ENCODE peak calls at places on chromosomes 1 and 21, in six cellular contexts. Y is heart left ventricle, T is tibial artery, M is astrocyte of the cerebellum, O is AG10803, G is fibroblast of lung. P is an unnamed sample.

GRCh38 chr1:95475686-95476457 is 241.9 kb downstream of the RWDD3 start:
- DNase-seq in Y (no peak), T (no peak), M (no peak), O (no peak), G (no peak), P (no peak)

GRCh38 chr1:235513495-235514366 is 9.5 kb upstream of the B3GALNT2 start:
- DNase-seq in Y (peak), T (no peak), M (peak), O (peak), G (peak), P (peak)

GRCh38 chr1:183632087-183632486 is 3.5 kb downstream of the ARPC5 start:
- DNase-seq in Y (no peak), T (no peak), M (no peak), O (peak), G (peak), P (peak)

GRCh38 chr1:175826705-175827104 is 83.3 kb upstream of the TNR start:
- DNase-seq in Y (no peak), T (no peak), M (no peak), O (no peak), G (no peak), P (no peak)

GRCh38 chr1:54052934-54053744 is at the start of the genes TCEANC2 and TMEM59:
- DNase-seq in Y (peak), T (peak), M (peak), O (peak), G (peak), P (peak)

GRCh38 chr1:116817582-116818064 is 63.4 kb downstream of the CD2 start:
- DNase-seq in Y (no peak), T (no peak), M (no peak), O (peak), G (peak), P (peak)

GRCh38 chr1:225877570-225877969 is 4.6 kb downstream of the TMEM63A start:
- DNase-seq in Y (peak), T (peak), M (no peak), O (peak), G (peak), P (peak)

GRCh38 chr1:231420299-231420958 is 1.7 kb downstream of the EGLN1 start:
- DNase-seq in Y (no peak), T (no peak), M (no peak), O (peak), G (peak), P (peak)

GRCh38 chr1:237684236-237684635 is 206.5 kb downstream of the ZP4 start:
- DNase-seq in Y (no peak), T (no peak), M (no peak), O (no peak), G (no peak), P (no peak)

GRCh38 chr1:47431534-47431933 is 6.3 kb upstream of the FOXD2 start:
- DNase-seq in Y (no peak), T (no peak), M (no peak), O (peak), G (peak), P (peak)

GRCh38 chr1:53890522-53890941 is 935 bp upstream of the YIPF1 start:
- DNase-seq in Y (no peak), T (no peak), M (no peak), O (no peak), G (no peak), P (no peak)

GRCh38 chr1:55472784-55473183 is 257.6 kb upstream of the USP24 start:
- DNase-seq in Y (no peak), T (no peak), M (peak), O (peak), G (peak), P (peak)

GRCh38 chr1:27397106-27397505 is 4.7 kb downstream of the GPR3 start:
- DNase-seq in Y (no peak), T (no peak), M (no peak), O (no peak), G (no peak), P (no peak)

GRCh38 chr1:113534130-113534817 is 144.0 kb downstream of the MAGI3 start:
- DNase-seq in Y (no peak), T (no peak), M (no peak), O (peak), G (peak), P (peak)

GRCh38 chr1:150628766-150629114 is 672 bp downstream of the ENSA start:
- DNase-seq in Y (no peak), T (no peak), M (no peak), O (no peak), G (no peak), P (no peak)

GRCh38 chr1:156160744-156161181 is 7.4 kb downstream of the SEMA4A start:
- DNase-seq in Y (peak), T (peak), M (no peak), O (peak), G (peak), P (peak)

GRCh38 chr1:158527190-158527815 is 26.9 kb downstream of the OR6Y1 start:
- DNase-seq in Y (no peak), T (no peak), M (no peak), O (peak), G (peak), P (no peak)

GRCh38 chr1:205247130-205247921 is 19.6 kb downstream of the TMCC2 start:
- DNase-seq in Y (no peak), T (peak), M (no peak), O (no peak), G (no peak), P (no peak)

GRCh38 chr1:172144445-172145060 is 275.9 kb upstream of the C1orf105 start:
- DNase-seq in Y (peak), T (peak), M (no peak), O (peak), G (peak), P (peak)

GRCh38 chr1:229107302-229107815 is 163.6 kb upstream of the RAB4A start:
- DNase-seq in Y (no peak), T (no peak), M (no peak), O (no peak), G (no peak), P (no peak)

GRCh38 chr1:193747579-193747978 is 561.2 kb upstream of the B3GALT2 start:
- DNase-seq in Y (no peak), T (no peak), M (peak), O (no peak), G (peak), P (peak)

GRCh38 chr1:8024329-8024728 is 1.8 kb downstream of the ERRFI1 start:
- DNase-seq in Y (no peak), T (no peak), M (no peak), O (no peak), G (peak), P (no peak)

DNA sequence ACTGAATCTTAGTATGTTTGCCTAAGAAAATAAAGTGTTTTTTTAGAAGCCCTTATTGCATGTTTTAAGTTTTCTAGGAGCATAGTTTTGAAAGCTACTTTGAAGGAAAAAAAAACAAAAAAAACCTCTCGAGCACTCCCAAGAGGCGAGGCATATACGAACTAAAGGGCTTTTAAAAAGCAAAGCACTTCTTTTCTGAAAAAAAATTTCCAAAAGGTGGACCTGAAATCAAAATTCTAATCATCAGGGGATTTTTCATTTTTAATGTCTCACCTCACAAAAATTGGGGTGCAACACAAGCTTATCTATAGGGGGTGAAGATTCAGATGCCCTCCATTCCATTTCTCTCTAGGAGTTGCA is 594 bp downstream of the GLMN start:
- DNase-seq in Y (no peak), T (no peak), M (no peak), O (peak), G (no peak), P (no peak)
- TF ChIP-seq CTCF in Y (no peak), T (no peak), M (no peak), O (peak), G (no peak), P (no peak)

GRCh38 chr21:36433011-36433709 is 46.8 kb downstream of the CLDN14 start:
- DNase-seq in Y (no peak), T (no peak), M (no peak), O (no peak), G (no peak), P (no peak)

GRCh38 chr21:36430841-36431240 is 45.6 kb downstream of the CHAF1B start:
- DNase-seq in Y (no peak), T (no peak), M (no peak), O (no peak), G (peak), P (no peak)

GRCh38 chr21:36429672-36430546 is 44.7 kb downstream of the CHAF1B start:
- DNase-seq in Y (peak), T (peak), M (peak), O (peak), G (peak), P (peak)

GRCh38 chr21:36428789-36429671 is 43.8 kb downstream of the CHAF1B start:
- DNase-seq in Y (no peak), T (no peak), M (peak), O (no peak), G (peak), P (peak)

GRCh38 chr21:36431252-36431651 is 46.1 kb downstream of the CHAF1B start:
- DNase-seq in Y (no peak), T (no peak), M (no peak), O (no peak), G (peak), P (no peak)
- H3K4me3 ChIP-seq in Y (no peak), T (peak), M (no peak), O (no peak), G (no peak), P (no peak)

GRCh38 chr1:41580021-41580420 is 95.5 kb upstream of the EDN2 start:
- DNase-seq in Y (no peak), T (no peak), M (no peak), O (no peak), G (no peak), P (no peak)

GRCh38 chr1:41581216-41582003 is 96.9 kb upstream of the EDN2 start:
- DNase-seq in Y (no peak), T (no peak), M (no peak), O (no peak), G (no peak), P (no peak)

GRCh38 chr1:41580520-41581172 is 96.2 kb upstream of the EDN2 start:
- DNase-seq in Y (no peak), T (no peak), M (no peak), O (no peak), G (no peak), P (no peak)

GRCh38 chr1:41576620-41577019 is 92.1 kb upstream of the EDN2 start:
- DNase-seq in Y (no peak), T (no peak), M (no peak), O (peak), G (peak), P (no peak)

GRCh38 chr1:41578712-41579335 is 94.3 kb upstream of the EDN2 start:
- DNase-seq in Y (no peak), T (no peak), M (peak), O (peak), G (peak), P (no peak)
- TF ChIP-seq CTCF in Y (peak), T (peak), M (peak), O (peak), G (peak), P (peak)

GRCh38 chr1:63442141-63442475 is 74.7 kb downstream of the ALG6 start:
- DNase-seq in Y (no peak), T (no peak), M (peak), O (peak), G (no peak), P (peak)
- H3K4me3 ChIP-seq in Y (no peak), T (no peak), M (no peak), O (no peak), G (no peak), P (no peak)